ENCODE peak calls at places on chromosomes 5 and 9, in seven cellular contexts. One of them, this sample, is unnamed.

GRCh38 chr5:175247146-175247545 is 196.8 kb downstream of the DRD1 start:
- DNase-seq in stimulated activated CD8-positive, alpha-beta memory T cell treated with anti-CD3 and anti-CD28 coated beads, Interleukin-15, amount 100 ng/mL, for 4 hours: no peak
- DNase-seq in stimulated activated CD4-positive, alpha-beta T cell treated with anti-CD3 and anti-CD28 coated beads, Interleukin-2, amount 100 ng/mL, for 48 hours: no peak
- DNase-seq in AG20443: no peak
- DNase-seq in pancreas: no peak
- DNase-seq in GM23338: no peak
- DNase-seq in mesendoderm: no peak
- DNase-seq in this sample: no peak

GRCh38 chr5:159133041-159133741 is 33.5 kb upstream of the EBF1 start:
- DNase-seq in GM23338: peak
- DNase-seq in stimulated activated CD4-positive, alpha-beta T cell treated with anti-CD3 and anti-CD28 coated beads, Interleukin-2, amount 100 ng/mL, for 48 hours: no peak
- DNase-seq in pancreas: no peak
- DNase-seq in mesendoderm: peak
- DNase-seq in AG20443: peak
- DNase-seq in stimulated activated CD8-positive, alpha-beta memory T cell treated with anti-CD3 and anti-CD28 coated beads, Interleukin-15, amount 100 ng/mL, for 4 hours: no peak
- DNase-seq in this sample: peak

GRCh38 chr5:146520731-146521130 is 4.7 kb upstream of the GPR151 start:
- DNase-seq in mesendoderm: peak
- DNase-seq in stimulated activated CD4-positive, alpha-beta T cell treated with anti-CD3 and anti-CD28 coated beads, Interleukin-2, amount 100 ng/mL, for 48 hours: no peak
- DNase-seq in AG20443: no peak
- DNase-seq in stimulated activated CD8-positive, alpha-beta memory T cell treated with anti-CD3 and anti-CD28 coated beads, Interleukin-15, amount 100 ng/mL, for 4 hours: no peak
- DNase-seq in GM23338: no peak
- DNase-seq in pancreas: no peak
- DNase-seq in this sample: no peak

GRCh38 chr9:98809311-98810105 is 2.0 kb downstream of the GALNT12 start:
- DNase-seq in GM23338: no peak
- DNase-seq in AG20443: no peak
- DNase-seq in stimulated activated CD8-positive, alpha-beta memory T cell treated with anti-CD3 and anti-CD28 coated beads, Interleukin-15, amount 100 ng/mL, for 4 hours: no peak
- DNase-seq in stimulated activated CD4-positive, alpha-beta T cell treated with anti-CD3 and anti-CD28 coated beads, Interleukin-2, amount 100 ng/mL, for 48 hours: no peak
- DNase-seq in mesendoderm: peak
- DNase-seq in pancreas: no peak
- DNase-seq in this sample: no peak

GRCh38 chr9:136662656-136663310 is at the start of gene EGFL7:
- DNase-seq in pancreas: peak
- DNase-seq in stimulated activated CD8-positive, alpha-beta memory T cell treated with anti-CD3 and anti-CD28 coated beads, Interleukin-15, amount 100 ng/mL, for 4 hours: no peak
- DNase-seq in AG20443: no peak
- DNase-seq in GM23338: no peak
- DNase-seq in mesendoderm: no peak
- DNase-seq in stimulated activated CD4-positive, alpha-beta T cell treated with anti-CD3 and anti-CD28 coated beads, Interleukin-2, amount 100 ng/mL, for 48 hours: no peak
- DNase-seq in this sample: no peak

GRCh38 chr5:88657166-88657565 is 225.8 kb downstream of the MEF2C start:
- DNase-seq in AG20443: no peak
- DNase-seq in stimulated activated CD8-positive, alpha-beta memory T cell treated with anti-CD3 and anti-CD28 coated beads, Interleukin-15, amount 100 ng/mL, for 4 hours: no peak
- DNase-seq in stimulated activated CD4-positive, alpha-beta T cell treated with anti-CD3 and anti-CD28 coated beads, Interleukin-2, amount 100 ng/mL, for 48 hours: no peak
- DNase-seq in GM23338: no peak
- DNase-seq in pancreas: no peak
- DNase-seq in mesendoderm: no peak
- DNase-seq in this sample: no peak

GRCh38 chr9:131037336-131038255 is 28.6 kb downstream of the LAMC3 start:
- DNase-seq in GM23338: no peak
- DNase-seq in stimulated activated CD4-positive, alpha-beta T cell treated with anti-CD3 and anti-CD28 coated beads, Interleukin-2, amount 100 ng/mL, for 48 hours: no peak
- DNase-seq in pancreas: no peak
- DNase-seq in stimulated activated CD8-positive, alpha-beta memory T cell treated with anti-CD3 and anti-CD28 coated beads, Interleukin-15, amount 100 ng/mL, for 4 hours: no peak
- DNase-seq in AG20443: no peak
- DNase-seq in mesendoderm: no peak
- DNase-seq in this sample: no peak

GRCh38 chr9:72041369-72041768 is 19.0 kb downstream of the C9orf57 start:
- DNase-seq in stimulated activated CD4-positive, alpha-beta T cell treated with anti-CD3 and anti-CD28 coated beads, Interleukin-2, amount 100 ng/mL, for 48 hours: no peak
- DNase-seq in mesendoderm: no peak
- DNase-seq in pancreas: no peak
- DNase-seq in stimulated activated CD8-positive, alpha-beta memory T cell treated with anti-CD3 and anti-CD28 coated beads, Interleukin-15, amount 100 ng/mL, for 4 hours: no peak
- DNase-seq in AG20443: no peak
- DNase-seq in GM23338: no peak
- DNase-seq in this sample: no peak

GRCh38 chr5:148880696-148881095 is 54.3 kb downstream of the ADRB2 start:
- DNase-seq in stimulated activated CD4-positive, alpha-beta T cell treated with anti-CD3 and anti-CD28 coated beads, Interleukin-2, amount 100 ng/mL, for 48 hours: no peak
- DNase-seq in mesendoderm: no peak
- DNase-seq in GM23338: no peak
- DNase-seq in AG20443: no peak
- DNase-seq in pancreas: no peak
- DNase-seq in stimulated activated CD8-positive, alpha-beta memory T cell treated with anti-CD3 and anti-CD28 coated beads, Interleukin-15, amount 100 ng/mL, for 4 hours: no peak
- DNase-seq in this sample: no peak

GRCh38 chr9:132823370-132824144 is 54.5 kb downstream of the AK8 start:
- DNase-seq in stimulated activated CD4-positive, alpha-beta T cell treated with anti-CD3 and anti-CD28 coated beads, Interleukin-2, amount 100 ng/mL, for 48 hours: no peak
- DNase-seq in GM23338: no peak
- DNase-seq in pancreas: no peak
- DNase-seq in mesendoderm: no peak
- DNase-seq in stimulated activated CD8-positive, alpha-beta memory T cell treated with anti-CD3 and anti-CD28 coated beads, Interleukin-15, amount 100 ng/mL, for 4 hours: no peak
- DNase-seq in AG20443: no peak
- DNase-seq in this sample: no peak

GRCh38 chr9:116669296-116669695 is 17.8 kb upstream of the TRIM32 start:
- DNase-seq in stimulated activated CD8-positive, alpha-beta memory T cell treated with anti-CD3 and anti-CD28 coated beads, Interleukin-15, amount 100 ng/mL, for 4 hours: no peak
- DNase-seq in stimulated activated CD4-positive, alpha-beta T cell treated with anti-CD3 and anti-CD28 coated beads, Interleukin-2, amount 100 ng/mL, for 48 hours: no peak
- DNase-seq in AG20443: no peak
- DNase-seq in mesendoderm: no peak
- DNase-seq in pancreas: no peak
- DNase-seq in GM23338: no peak
- DNase-seq in this sample: no peak

GRCh38 chr9:8706998-8707397 is 907.4 kb upstream of the DMAC1 start:
- DNase-seq in AG20443: no peak
- DNase-seq in GM23338: no peak
- DNase-seq in mesendoderm: no peak
- DNase-seq in pancreas: no peak
- DNase-seq in stimulated activated CD4-positive, alpha-beta T cell treated with anti-CD3 and anti-CD28 coated beads, Interleukin-2, amount 100 ng/mL, for 48 hours: no peak
- DNase-seq in stimulated activated CD8-positive, alpha-beta memory T cell treated with anti-CD3 and anti-CD28 coated beads, Interleukin-15, amount 100 ng/mL, for 4 hours: no peak
- DNase-seq in this sample: no peak

This sample was measured in SW 1271.